ENCODE peak calls at places on chromosomes 4 and X, in eight cellular contexts. J is AG04450, T is HCT116, S is H7, I is PC-3, M is suprapubic skin, A is hippocampal formation, C is bronchial epithelial cell. Q is an unnamed sample.

GRCh38 chrX:149939271-149940014 is 1.2 kb upstream of the EOLA2 start:
- DNase-seq in S (peak), I (peak), J (peak), C (peak), M (peak), A (peak), T (peak), Q (peak)

GRCh38 chrX:97563531-97564133 is 679.9 kb downstream of the RPA4 start:
- DNase-seq in J (peak), S (no peak), T (no peak), I (peak), M (no peak), A (peak), C (peak), Q (peak)

GRCh38 chrX:18129694-18130093 is 91.0 kb downstream of the BEND2 start:
- DNase-seq in C (no peak), J (no peak), S (no peak), A (no peak), I (peak), T (no peak), M (no peak), Q (no peak)

GRCh38 chrX:133561251-133561650 is 146.0 kb upstream of the GPC4 start:
- DNase-seq in T (no peak), I (no peak), A (no peak), J (no peak), C (no peak), M (no peak), S (no peak), Q (no peak)

GRCh38 chr4:40688446-40689095 is 58.9 kb upstream of the RBM47 start:
- DNase-seq in I (peak), J (no peak), C (no peak), A (no peak), S (no peak), M (no peak), T (no peak), Q (no peak)

GRCh38 chrX:110346681-110347080 is 12.0 kb upstream of the RTL9 start:
- DNase-seq in J (no peak), M (peak), T (no peak), C (no peak), A (no peak), S (peak), I (no peak), Q (no peak)

GRCh38 chr4:35151816-35152572 is 1092.3 kb downstream of the ARAP2 start:
- DNase-seq in I (peak), M (no peak), A (no peak), S (peak), T (peak), J (no peak), C (peak), Q (no peak)

GRCh38 chr4:24850669-24851068 is 55.3 kb downstream of the SOD3 start:
- DNase-seq in I (peak), M (no peak), T (no peak), J (peak), C (peak), S (no peak), A (no peak), Q (peak)

GRCh38 chrX:85964744-85965143 is 82.6 kb downstream of the CHM start:
- DNase-seq in S (no peak), C (no peak), M (no peak), A (no peak), J (no peak), T (no peak), I (no peak), Q (no peak)

GRCh38 chr4:88415982-88416381 is 37.3 kb downstream of the HERC6 start:
- DNase-seq in M (no peak), J (no peak), S (no peak), I (peak), A (no peak), C (no peak), T (no peak), Q (no peak)

GRCh38 chrX:1743105-1743504 is 128.2 kb downstream of the ASMT start:
- DNase-seq in J (no peak), C (no peak), T (no peak), A (no peak), S (no peak), I (no peak), M (no peak), Q (no peak)

GRCh38 chrX:110748256-110748811 is 47.3 kb downstream of the CHRDL1 start:
- DNase-seq in S (no peak), T (no peak), M (no peak), I (no peak), A (no peak), C (no peak), J (no peak), Q (no peak)

GRCh38 chr4:189032939-189033338 is 893.7 kb downstream of the TRIML1 start:
- DNase-seq in C (no peak), I (no peak), T (no peak), S (no peak), M (no peak), A (no peak), J (no peak), Q (no peak)

GRCh38 chr4:184961693-184962092 is 56.6 kb upstream of the HELT start:
- DNase-seq in M (no peak), S (peak), C (no peak), T (no peak), A (no peak), J (no peak), I (no peak), Q (no peak)

GRCh38 chrX:134074151-134074550 is 88.8 kb upstream of the GPC3 start:
- DNase-seq in A (no peak), I (peak), S (no peak), T (no peak), J (no peak), C (peak), M (no peak), Q (peak)

GRCh38 chr4:39256436-39256835 is 74.1 kb downstream of the WDR19 start:
- DNase-seq in T (no peak), M (no peak), C (no peak), J (no peak), S (no peak), A (no peak), I (no peak), Q (no peak)

GRCh38 chr4:183757105-183757504 is 98.0 kb downstream of the TRAPPC11 start:
- DNase-seq in C (peak), T (no peak), M (no peak), I (peak), S (no peak), A (no peak), J (no peak), Q (no peak)

GRCh38 chr4:76108467-76109181 is 34.1 kb downstream of the ART3 start:
- DNase-seq in I (peak), S (peak), T (no peak), J (no peak), M (no peak), A (no peak), C (peak), Q (peak)

GRCh38 chrX:16658284-16658683 is 8.3 kb downstream of the S100G start:
- DNase-seq in I (peak), M (no peak), C (peak), T (no peak), J (no peak), S (no peak), A (no peak), Q (peak)

GRCh38 chr4:74501579-74501978 is 56.6 kb downstream of the AREG start:
- DNase-seq in I (peak), S (no peak), T (no peak), J (peak), C (peak), A (no peak), M (no peak), Q (peak)

GRCh38 chr4:139279723-139280620 is at the start of gene MGARP:
- DNase-seq in M (no peak), T (no peak), S (peak), J (no peak), C (no peak), I (no peak), A (no peak), Q (no peak)

GRCh38 chrX:572490-573124 is 58.0 kb upstream of the SHOX start:
- DNase-seq in T (no peak), M (no peak), C (no peak), S (no peak), A (no peak), I (no peak), J (no peak), Q (no peak)

GRCh38 chr4:150389896-150390530 is 191.9 kb upstream of the MAB21L2 start:
- DNase-seq in C (no peak), J (no peak), M (no peak), I (no peak), A (no peak), S (no peak), T (no peak), Q (no peak)

GRCh38 chr4:55143858-55144257 is 18.5 kb upstream of the KDR start:
- DNase-seq in C (peak), M (no peak), I (peak), T (no peak), J (no peak), A (no peak), S (no peak), Q (no peak)

GRCh38 chr4:185787926-185788679 is 23.9 kb downstream of the SORBS2 start:
- DNase-seq in M (no peak), A (no peak), I (no peak), T (no peak), C (no peak), S (no peak), J (no peak), Q (no peak)